ENCODE peak calls at places on chromosome 14, in four cellular contexts. G, M, I and C are unnamed samples.
A peak's percentile ranks its signal among the peaks of the same experiment; 100 is the strongest.

GRCh38 chr14:35963209-35963608 is 137.1 kb downstream of the BRMS1L start:
- DNase-seq in G (peak; percentile 8), I (no peak), M (no peak), C (no peak)

GRCh38 chr14:105999361-106000028 is 473.1 kb downstream of the TMEM121 start:
- DNase-seq in G (no peak), I (no peak), M (no peak), C (peak; percentile 81)

GRCh38 chr14:48398675-48399282 is 723.4 kb upstream of the MDGA2 start:
- DNase-seq in M (peak; percentile 3), G (peak; percentile 16), I (no peak), C (no peak)

GRCh38 chr14:100582496-100583165 is 4.6 kb downstream of the BEGAIN start:
- DNase-seq in G (no peak), I (no peak), M (no peak), C (peak; percentile 44)

GRCh38 chr14:38206689-38207088 is 1.0 kb upstream of the SSTR1 start:
- DNase-seq in I (no peak), M (no peak), G (no peak), C (no peak)

GRCh38 chr14:63045234-63045611 is at the start of gene KCNH5:
- DNase-seq in I (no peak), G (peak; percentile 74), M (no peak), C (no peak)

GRCh38 chr14:60311417-60311816 is 62.4 kb downstream of the PPM1A start:
- DNase-seq in I (no peak), G (no peak), M (peak; percentile 65), C (no peak)

GRCh38 chr14:54189358-54190354 is 207.2 kb upstream of the CDKN3 start:
- DNase-seq in M (peak; percentile 77), G (no peak), I (no peak), C (no peak)

GRCh38 chr14:32468955-32469354 is 139.9 kb downstream of the AKAP6 start:
- DNase-seq in M (no peak), I (no peak), G (no peak), C (no peak)

GRCh38 chr14:24613241-24613640 is 3.8 kb upstream of the GZMH start:
- DNase-seq in I (no peak), M (no peak), G (no peak), C (no peak)